ENCODE peak calls at places on chromosomes 4 and X, in four cellular contexts. R, X, D and Z are unnamed samples.

GRCh38 chr4:3462790-3463415 is at the start of gene DOK7:
- DNase-seq in R (no peak), X (no peak), D (no peak), Z (peak; percentile 85)

GRCh38 chr4:55116450-55116849 is 8.9 kb downstream of the KDR start:
- DNase-seq in R (no peak), X (no peak), D (no peak), Z (no peak)

GRCh38 chrX:37943554-37943953 is 62.8 kb upstream of the SYTL5 start:
- DNase-seq in R (no peak), X (no peak), D (no peak), Z (no peak)

GRCh38 chr4:31667701-31668100 is 947.5 kb downstream of the PCDH7 start:
- DNase-seq in R (no peak), X (no peak), D (no peak), Z (no peak)

GRCh38 chr4:141132689-141133145 is 552 bp downstream of the RNF150 start:
- DNase-seq in R (no peak), X (no peak), D (no peak), Z (no peak)

GRCh38 chrX:30023451-30023850 is 191.9 kb upstream of the MAGEB2 start:
- DNase-seq in R (no peak), X (no peak), D (no peak), Z (no peak)

GRCh38 chr4:139872274-139872673 is 206.7 kb downstream of the MGST2 start:
- DNase-seq in R (peak; percentile 62), X (no peak), D (peak; percentile 47), Z (no peak)

GRCh38 chr4:24805036-24805435 is 9.7 kb downstream of the SOD3 start:
- DNase-seq in R (no peak), X (no peak), D (no peak), Z (no peak)

GRCh38 chrX:81348388-81348787 is 146.5 kb downstream of the SH3BGRL start:
- DNase-seq in R (no peak), X (no peak), D (no peak), Z (no peak)

GRCh38 chr4:76984127-76984526 is 34.6 kb downstream of the SEPTIN11 start:
- DNase-seq in R (no peak), X (no peak), D (peak; percentile 10), Z (peak; percentile 22)

GRCh38 chr4:117096886-117097285 is 11.5 kb upstream of the TRAM1L1 start:
- DNase-seq in R (no peak), X (no peak), D (no peak), Z (no peak)

GRCh38 chr4:13733817-13734216 is 106.3 kb upstream of the BOD1L1 start:
- DNase-seq in R (no peak), X (no peak), D (no peak), Z (no peak)

GRCh38 chr4:74659576-74660411 is 134.5 kb downstream of the BTC start:
- DNase-seq in R (peak; percentile 99), X (no peak), D (peak; percentile 92), Z (peak; percentile 23)

GRCh38 chr4:86921608-86922252 is 13.1 kb upstream of the AFF1 start:
- DNase-seq in R (no peak), X (no peak), D (no peak), Z (no peak)

GRCh38 chrX:151370906-151371305 is 26.1 kb upstream of the VMA21 start:
- DNase-seq in R (peak; percentile 4), X (peak; percentile 63), D (peak; percentile 1), Z (peak; percentile 12)

GRCh38 chr4:26420438-26420837 is 69.8 kb downstream of the CCKAR start:
- DNase-seq in R (no peak), X (no peak), D (no peak), Z (no peak)

GRCh38 chr4:86688026-86688425 is 93.9 kb downstream of the PTPN13 start:
- DNase-seq in R (no peak), X (no peak), D (no peak), Z (no peak)

GRCh38 chr4:16056681-16057400 is 27.0 kb downstream of the PROM1 start:
- DNase-seq in R (no peak), X (no peak), D (no peak), Z (no peak)

GRCh38 chrX:102950908-102951866 is 14.1 kb downstream of the RAB40AL start:
- DNase-seq in R (peak; percentile 48), X (peak; percentile 83), D (peak; percentile 27), Z (peak; percentile 30)

GRCh38 chrX:145910017-145910416 is 92.4 kb downstream of the SLITRK2 start:
- DNase-seq in R (no peak), X (no peak), D (no peak), Z (no peak)

GRCh38 chr4:180565856-180566431 is 1677.3 kb upstream of the TENM3 start:
- DNase-seq in R (no peak), X (no peak), D (no peak), Z (no peak)

GRCh38 chr4:181541396-181541795 is 701.8 kb upstream of the TENM3 start:
- DNase-seq in R (no peak), X (no peak), D (no peak), Z (no peak)

DNA sequence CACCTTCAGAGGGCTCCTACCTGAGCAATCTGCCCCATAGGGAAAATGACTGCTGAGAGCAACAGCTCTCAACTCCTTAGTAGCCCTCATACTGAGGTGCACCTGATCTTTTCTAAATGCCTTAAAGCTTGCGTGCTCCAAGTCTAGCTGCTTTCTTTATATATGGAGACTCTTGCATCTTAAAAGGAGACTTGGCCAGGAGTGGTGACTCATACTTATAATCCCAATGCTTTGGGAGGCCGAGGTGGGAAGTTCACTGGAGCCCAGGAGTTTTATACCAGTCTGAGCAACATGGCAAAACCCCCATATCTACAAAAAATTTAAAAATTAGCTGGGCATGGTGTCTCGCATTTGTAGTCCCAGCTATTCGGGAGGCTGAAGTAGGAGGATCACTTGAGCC is 78.1 kb upstream of the TRIM2 start:
- DNase-seq in R (no peak), X (no peak), D (no peak), Z (no peak)
- TF ChIP-seq PHF8 in R (no peak), X (no peak), D (no peak), Z (no peak)

GRCh38 chrX:9952313-9952712 is 14.8 kb upstream of the CLDN34 start:
- DNase-seq in R (no peak), X (no peak), D (peak; percentile 31), Z (no peak)
- TF ChIP-seq PHF8 in R (no peak), X (no peak), D (no peak), Z (no peak)

GRCh38 chrX:54808109-54808604 is 612 bp downstream of the MAGED2 start:
- DNase-seq in R (peak; percentile 32), X (peak; percentile 80), D (peak; percentile 2), Z (peak; percentile 55)
- TF ChIP-seq PHF8 in R (peak; percentile 52), X (peak; percentile 78), D (no peak), Z (peak; percentile 18)

GRCh38 chr4:128542047-128542446 is 254.4 kb upstream of the PGRMC2 start:
- DNase-seq in R (no peak), X (no peak), D (no peak), Z (no peak)
- TF ChIP-seq PHF8 in R (no peak), X (no peak), D (no peak), Z (no peak)

DNA sequence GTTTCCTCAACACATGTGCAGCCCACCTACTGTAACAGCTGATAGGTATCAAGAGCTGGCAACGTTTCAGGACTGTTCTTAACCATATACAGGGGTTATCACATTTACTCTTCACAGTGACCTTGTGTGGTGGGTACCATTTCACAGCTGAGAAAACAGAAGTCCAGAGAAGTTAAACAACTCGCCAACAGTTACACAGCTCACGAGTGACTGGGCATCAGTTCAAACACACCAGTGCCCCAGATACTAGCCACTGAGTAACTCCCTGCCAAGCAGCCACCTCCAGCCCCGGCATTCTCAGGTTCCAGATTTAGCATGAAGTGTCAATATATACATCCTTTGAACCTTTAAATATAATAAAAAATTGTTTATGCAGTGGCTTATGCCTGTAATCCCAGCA is 7.4 kb downstream of the GPR143 start:
- DNase-seq in R (no peak), X (no peak), D (no peak), Z (no peak)
- TF ChIP-seq PHF8 in R (no peak), X (no peak), D (no peak), Z (no peak)

GRCh38 chr4:7691992-7692391 is 247.7 kb downstream of the AFAP1 start:
- DNase-seq in R (no peak), X (no peak), D (no peak), Z (no peak)
- TF ChIP-seq PHF8 in R (no peak), X (no peak), D (no peak), Z (no peak)